ENCODE peak calls at places on chromosomes 12 and 14, in five cellular contexts. H, E, A, P and J are unnamed samples.

GRCh38 chr14:46582826-46583225 is 68.8 kb downstream of the RPL10L start:
- DNase-seq in H (no peak), E (no peak), A (no peak), P (no peak), J (no peak)

GRCh38 chr12:98767248-98767647 is 122.2 kb downstream of the APAF1 start:
- DNase-seq in H (no peak), E (no peak), A (no peak), P (no peak), J (no peak)

GRCh38 chr12:94717112-94717511 is 66.8 kb upstream of the TMCC3 start:
- DNase-seq in H (no peak), E (no peak), A (no peak), P (no peak), J (peak)

GRCh38 chr12:47881826-47882427 is 22.9 kb downstream of the VDR start:
- DNase-seq in H (no peak), E (no peak), A (no peak), P (no peak), J (no peak)

GRCh38 chr14:88248606-88249005 is 74.5 kb downstream of the KCNK10 start:
- DNase-seq in H (no peak), E (no peak), A (no peak), P (no peak), J (no peak)

GRCh38 chr12:54060975-54061778 is 7.5 kb downstream of the HOXC4 start:
- DNase-seq in H (no peak), E (no peak), A (no peak), P (no peak), J (no peak)

GRCh38 chr12:95740751-95741150 is 49.8 kb downstream of the NTN4 start:
- DNase-seq in H (no peak), E (no peak), A (no peak), P (no peak), J (no peak)

GRCh38 chr12:105409881-105410471 is 79.5 kb downstream of the C12orf75 start:
- DNase-seq in H (no peak), E (no peak), A (no peak), P (no peak), J (no peak)

GRCh38 chr12:101570022-101570421 is 24.7 kb upstream of the MYBPC1 start:
- DNase-seq in H (no peak), E (no peak), A (no peak), P (peak), J (peak)

GRCh38 chr12:10069099-10069498 is 29.7 kb downstream of the CLEC1A start:
- DNase-seq in H (no peak), E (no peak), A (no peak), P (no peak), J (no peak)

GRCh38 chr12:80761818-80762217 is 45.1 kb downstream of the MYF5 start:
- DNase-seq in H (no peak), E (no peak), A (no peak), P (peak), J (no peak)

GRCh38 chr12:16225692-16226091 is 51.8 kb downstream of the SLC15A5 start:
- DNase-seq in H (no peak), E (no peak), A (no peak), P (no peak), J (no peak)

GRCh38 chr12:102687523-102687922 is 207.2 kb upstream of the IGF1 start:
- DNase-seq in H (no peak), E (no peak), A (no peak), P (no peak), J (no peak)

GRCh38 chr14:71119075-71119474 is 211.8 kb downstream of the PCNX1 start:
- DNase-seq in H (no peak), E (no peak), A (no peak), P (no peak), J (no peak)

GRCh38 chr12:123931686-123932321 is 40.8 kb downstream of the CCDC92 start:
- DNase-seq in H (no peak), E (no peak), A (no peak), P (no peak), J (no peak)

GRCh38 chr12:122097641-122098364 is 19.2 kb downstream of the MLXIP start:
- DNase-seq in H (peak), E (no peak), A (peak), P (peak), J (no peak)

GRCh38 chr12:122738561-122738960 is 7.9 kb upstream of the HCAR1 start:
- DNase-seq in H (no peak), E (no peak), A (no peak), P (no peak), J (no peak)

GRCh38 chr14:37181441-37181840 is 9.0 kb upstream of the SLC25A21 start:
- DNase-seq in H (no peak), E (no peak), A (no peak), P (no peak), J (no peak)

GRCh38 chr14:56216631-56217379 is 98.6 kb downstream of the PELI2 start:
- DNase-seq in H (no peak), E (no peak), A (peak), P (no peak), J (no peak)

GRCh38 chr12:26614217-26614616 is 218.8 kb downstream of the ITPR2 start:
- DNase-seq in H (no peak), E (no peak), A (peak), P (no peak), J (peak)

GRCh38 chr14:74762917-74763802 is at the start of gene YLPM1:
- DNase-seq in H (peak), E (peak), A (peak), P (peak), J (peak)

GRCh38 chr12:42589465-42590323 is at the start of gene PRICKLE1:
- DNase-seq in H (peak), E (no peak), A (peak), P (no peak), J (peak)

GRCh38 chr12:7369274-7369729 is 65.4 kb downstream of the ACSM4 start:
- DNase-seq in H (no peak), E (peak), A (no peak), P (peak), J (no peak)

GRCh38 chr14:65250162-65250495 is 147.8 kb upstream of the MAX start:
- DNase-seq in H (no peak), E (no peak), A (no peak), P (no peak), J (no peak)

DNA sequence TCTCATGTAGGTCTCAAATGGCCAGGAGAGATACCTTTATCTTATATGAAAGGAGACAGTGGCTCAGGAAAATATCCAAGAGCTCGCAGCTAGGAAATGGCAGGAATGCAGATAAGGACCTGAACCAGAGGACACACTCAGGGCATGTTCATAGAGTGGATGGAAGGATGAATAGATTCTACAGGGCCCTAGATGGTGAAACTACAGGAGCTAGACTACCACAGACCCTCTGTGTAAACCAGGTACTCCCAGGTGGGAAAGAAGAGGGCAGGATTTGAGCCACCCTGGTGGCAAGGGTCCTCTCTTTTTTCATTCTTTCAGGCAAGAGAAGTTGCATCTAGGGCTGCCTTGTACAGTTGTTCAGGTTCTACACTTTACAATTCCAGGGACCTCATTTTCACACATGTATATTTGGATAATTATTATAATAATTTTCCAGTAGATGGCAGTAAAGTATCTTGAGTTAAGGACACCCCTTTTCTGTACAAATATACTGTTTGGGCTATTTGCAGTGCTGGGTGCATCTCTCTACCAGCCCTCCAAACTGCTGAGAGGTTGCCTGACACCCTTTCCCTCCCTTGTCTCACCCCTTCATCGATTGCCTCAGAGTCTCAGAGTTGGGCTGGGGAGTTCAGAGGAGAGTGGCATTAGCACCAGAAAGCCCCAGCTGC is 10.5 kb upstream of the ZDHHC22 start:
- DNase-seq in H (peak), E (no peak), A (peak), P (no peak), J (peak)
- H3K27ac ChIP-seq in H (no peak), E (no peak), A (no peak), P (no peak), J (peak)

DNA sequence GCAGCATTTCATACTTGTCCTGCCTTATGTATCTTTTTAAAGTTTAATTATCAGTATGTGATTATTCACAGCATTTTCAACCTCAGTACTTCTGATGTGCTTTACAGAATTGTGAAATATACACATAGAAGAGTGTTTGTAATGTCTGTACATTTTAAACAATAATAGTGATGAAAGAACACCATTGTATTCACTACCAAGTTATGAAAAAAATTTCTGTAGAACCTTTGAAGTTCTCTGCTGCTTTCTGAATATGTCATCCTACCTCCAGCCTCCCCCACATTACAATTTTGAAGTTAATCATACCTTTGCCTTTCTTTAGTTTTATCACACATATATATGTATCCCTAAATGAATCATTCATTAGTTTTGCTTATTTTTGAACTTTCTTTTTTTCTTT is 24.8 kb downstream of the FRMD6 start:
- DNase-seq in H (no peak), E (no peak), A (no peak), P (peak), J (no peak)
- TF ChIP-seq JUNB in H (peak), E (peak), A (no peak), P (no peak), J (no peak)

DNA sequence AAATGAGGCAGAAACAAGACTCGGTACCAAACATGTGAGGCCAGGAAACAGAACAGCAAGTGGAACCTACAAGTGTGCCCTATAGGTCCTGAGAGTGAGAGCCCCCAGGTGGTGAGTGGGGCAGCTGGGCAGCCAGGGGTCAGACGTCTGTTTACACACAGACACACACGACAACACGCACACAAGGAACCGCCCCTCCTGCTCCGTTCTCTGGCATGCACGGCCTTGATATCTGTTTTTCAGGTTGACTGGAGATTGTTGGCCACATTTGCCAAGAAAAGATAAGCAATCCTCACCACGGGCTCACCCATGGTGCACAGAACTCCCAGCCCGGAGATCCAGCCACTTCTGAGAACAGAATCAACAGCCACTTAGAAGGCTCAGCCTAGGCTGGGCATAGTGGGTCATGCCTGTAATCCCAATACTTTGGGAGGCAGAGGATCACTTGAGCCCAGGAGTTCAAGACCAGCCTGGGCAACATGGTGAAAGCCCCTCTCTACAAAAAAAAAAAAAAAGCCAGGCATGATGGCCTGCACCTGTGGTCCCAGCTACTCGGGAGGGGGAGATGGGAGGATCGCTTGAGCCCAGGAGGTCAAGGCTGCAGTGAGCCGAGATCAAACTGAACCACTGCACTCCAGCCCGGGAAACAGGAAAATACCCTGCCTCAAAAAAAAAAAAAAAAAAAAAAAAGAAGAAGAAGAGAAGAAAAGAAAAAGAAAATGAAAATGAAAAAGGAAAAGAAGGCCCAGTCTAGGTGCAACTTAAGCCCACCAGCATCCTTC is 19.4 kb upstream of the EIF5 start:
- DNase-seq in H (no peak), E (no peak), A (peak), P (peak), J (no peak)
- H3K27ac ChIP-seq in H (no peak), E (no peak), A (peak), P (no peak), J (no peak)

DNA sequence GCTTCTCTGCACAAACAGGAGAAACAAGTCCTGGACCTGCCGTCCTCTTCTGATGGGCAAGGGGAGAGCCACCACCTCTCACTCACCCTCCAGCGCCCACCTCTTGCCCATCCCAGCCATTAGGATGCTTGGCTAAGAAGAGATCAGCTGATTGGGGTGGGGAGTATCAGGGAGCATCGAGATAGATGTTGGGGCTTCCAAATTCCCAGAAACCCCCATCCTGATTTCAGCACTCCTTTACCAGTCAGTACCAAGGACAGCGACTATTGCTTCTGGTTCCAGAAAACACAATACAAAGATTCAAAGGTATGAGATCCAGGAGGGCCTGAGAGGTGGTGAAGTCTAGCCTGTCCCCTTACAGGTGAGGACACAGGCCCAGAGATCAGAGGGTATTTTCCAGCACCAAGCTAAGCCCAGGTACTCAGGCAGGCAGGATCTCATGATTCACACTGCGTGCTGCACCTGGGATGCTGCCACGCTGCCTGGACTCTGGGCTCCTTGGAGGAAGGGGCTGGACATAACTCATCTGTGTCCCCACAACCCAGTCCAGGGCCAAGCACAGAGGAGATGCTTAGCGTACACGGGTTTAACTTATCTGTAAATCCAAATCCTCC is 76.6 kb downstream of the TUNAR start:
- DNase-seq in H (no peak), E (no peak), A (no peak), P (no peak), J (peak)
- TF ChIP-seq JUNB in H (no peak), E (no peak), A (no peak), P (no peak), J (no peak)

GRCh38 chr12:63928305-63928704 is 83.8 kb downstream of the SRGAP1 start:
- DNase-seq in H (no peak), E (no peak), A (no peak), P (no peak), J (no peak)
- H3K27ac ChIP-seq in H (peak), E (no peak), A (no peak), P (no peak), J (no peak)

GRCh38 chr14:61925043-61925442 is 162.8 kb downstream of the SNAPC1 start:
- DNase-seq in H (no peak), E (no peak), A (no peak), P (peak), J (peak)
- TF ChIP-seq JUNB in H (no peak), E (no peak), A (no peak), P (no peak), J (no peak)

DNA sequence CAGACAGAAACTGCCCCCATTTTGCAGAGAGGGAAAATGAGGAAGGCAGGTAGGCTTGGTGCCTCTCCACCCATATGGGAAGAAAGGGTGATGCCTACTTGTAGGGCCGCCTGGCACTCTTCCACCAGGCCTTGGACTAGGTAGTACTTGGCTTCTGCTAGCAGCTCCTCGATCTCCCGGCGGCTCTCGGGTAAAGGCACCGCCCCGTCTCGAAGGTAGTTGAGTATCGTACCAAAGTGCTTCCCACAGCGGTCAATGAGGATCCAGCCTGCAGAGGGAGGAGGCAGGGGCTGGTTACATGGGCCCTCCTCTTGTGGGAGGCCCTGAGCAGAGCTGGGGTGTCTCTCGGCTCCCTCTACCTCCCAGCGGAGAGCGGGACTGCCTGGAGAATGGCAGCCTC is 16.6 kb downstream of the KCTD10 start:
- DNase-seq in H (no peak), E (no peak), A (no peak), P (no peak), J (no peak)
- H3K27ac ChIP-seq in H (peak), E (no peak), A (peak), P (peak), J (peak)